ENCODE peak calls at places on chromosomes 3 and 15, in four cellular contexts. A is fibroblast of mammary gland, I is omental fat pad, E is nephron progenitor cell. L is an unnamed sample.

GRCh38 chr15:36361351-36361870 is 218.0 kb upstream of the CDIN1 start:
- DNase-seq in A (peak), E (no peak), I (no peak), L (no peak)

GRCh38 chr3:103025880-103026279 is 591.1 kb downstream of the ZPLD1 start:
- DNase-seq in I (no peak), E (no peak), A (no peak), L (no peak)

GRCh38 chr3:8760506-8760905 is 8.9 kb downstream of the OXTR start:
- DNase-seq in E (no peak), I (no peak), A (no peak), L (no peak)

GRCh38 chr3:3066910-3067309 is 43.3 kb downstream of the IL5RA start:
- DNase-seq in A (no peak), I (no peak), E (no peak), L (no peak)

GRCh38 chr3:51799879-51800757 is 21.1 kb upstream of the IQCF6 start:
- DNase-seq in A (peak), E (peak), I (no peak), L (no peak)

GRCh38 chr15:91468861-91469260 is 368.8 kb downstream of the SV2B start:
- DNase-seq in E (no peak), A (no peak), I (no peak), L (no peak)

GRCh38 chr3:156059950-156060501 is 60.4 kb upstream of the KCNAB1 start:
- DNase-seq in E (no peak), A (no peak), I (no peak), L (no peak)

GRCh38 chr3:195447205-195447604 is 4.4 kb upstream of the ACAP2 start:
- DNase-seq in I (no peak), A (no peak), E (no peak), L (no peak)

GRCh38 chr3:134295930-134296329 is 45.3 kb upstream of the RYK start:
- DNase-seq in I (no peak), A (no peak), E (no peak), L (no peak)

GRCh38 chr15:99239545-99240198 is 9.7 kb downstream of the TTC23 start:
- DNase-seq in I (no peak), A (no peak), E (no peak), L (no peak)

GRCh38 chr15:99244306-99244705 is 5.1 kb downstream of the TTC23 start:
- DNase-seq in E (no peak), I (no peak), A (no peak), L (no peak)

GRCh38 chr15:99238849-99239248 is 10.5 kb downstream of the TTC23 start:
- DNase-seq in A (no peak), I (no peak), E (no peak), L (no peak)

GRCh38 chr15:99247063-99247462 is 2.3 kb downstream of the TTC23 start:
- DNase-seq in A (no peak), I (no peak), E (no peak), L (no peak)

GRCh38 chr15:99241752-99242151 is 7.6 kb downstream of the TTC23 start:
- DNase-seq in A (no peak), I (no peak), E (no peak), L (no peak)
- TF ChIP-seq CTCF in A (no peak), I (no peak), E (no peak), L (no peak)

DNA sequence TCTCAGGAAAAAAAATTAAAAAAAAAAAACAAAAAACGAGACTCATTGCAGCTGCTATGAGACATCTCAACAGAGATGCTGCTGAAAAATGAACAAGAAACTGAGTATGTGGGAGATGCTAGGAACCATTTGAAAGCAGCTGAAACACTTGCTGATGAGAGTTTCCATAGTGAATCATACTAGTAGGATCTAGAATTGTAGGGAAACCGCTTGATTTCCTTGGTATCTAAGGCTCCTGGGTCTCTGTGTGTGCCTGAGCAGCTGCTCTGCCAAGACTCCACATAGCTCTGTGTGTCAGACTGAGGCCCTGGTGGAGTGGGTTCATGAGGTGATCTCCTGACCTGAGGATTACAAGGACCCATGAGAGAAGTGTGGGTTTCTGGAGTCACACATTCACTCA is 313.4 kb upstream of the NECTIN3 start:
- DNase-seq in E (no peak), I (no peak), A (no peak), L (no peak)
- TF ChIP-seq CTCF in E (no peak), I (no peak), A (no peak), L (no peak)

GRCh38 chr3:197458179-197458707 is 97.5 kb downstream of the BDH1 start:
- DNase-seq in A (peak), E (no peak), I (no peak), L (no peak)
- TF ChIP-seq CTCF in A (peak), E (no peak), I (no peak), L (peak)

DNA sequence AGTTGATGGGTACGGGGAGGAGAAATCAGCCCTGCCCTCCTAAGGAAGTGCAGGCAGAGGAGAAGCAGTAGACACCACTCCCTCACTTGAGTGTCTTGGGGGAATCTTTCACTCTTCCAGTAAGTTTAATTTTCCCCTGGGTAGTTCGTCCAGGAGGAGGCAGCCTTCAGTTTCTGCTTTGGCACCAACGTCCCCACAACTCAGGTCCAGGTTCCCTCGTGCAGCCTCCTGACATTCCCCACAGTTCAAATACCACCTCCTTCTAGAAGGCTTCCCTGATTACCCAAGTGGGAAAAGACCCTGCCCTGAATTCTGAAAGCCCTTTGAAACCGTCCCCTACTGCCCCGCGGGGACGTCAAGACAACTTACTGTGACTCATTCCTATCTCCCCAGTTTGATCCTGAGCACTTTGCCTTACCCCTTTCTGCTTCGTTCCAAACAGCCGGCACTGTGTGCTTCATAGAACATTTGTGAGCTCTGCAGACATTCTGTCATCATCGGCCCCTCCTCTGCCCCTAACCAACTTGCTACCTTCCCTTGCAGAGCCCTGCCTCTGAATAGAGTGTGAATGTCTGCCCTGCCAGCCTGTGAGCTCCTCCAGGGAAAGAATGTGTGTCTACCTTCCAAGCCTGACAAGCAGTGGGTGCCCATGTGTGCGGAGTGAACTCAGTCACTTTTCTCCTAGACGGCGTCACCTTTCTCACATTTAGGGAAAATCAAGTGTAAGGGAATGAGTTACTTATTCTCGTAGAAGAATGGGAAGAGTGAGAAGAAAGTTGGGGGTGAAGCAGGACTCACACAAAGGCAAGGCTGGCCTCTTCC is 14.5 kb upstream of the SRP14 start:
- DNase-seq in A (no peak), E (no peak), I (no peak), L (no peak)
- TF ChIP-seq CTCF in A (peak), E (no peak), I (no peak), L (no peak)

GRCh38 chr3:86178095-86178494 is 812.9 kb downstream of the VGLL3 start:
- DNase-seq in A (no peak), I (no peak), E (no peak), L (no peak)

GRCh38 chr3:86175051-86175536 is 815.9 kb downstream of the VGLL3 start:
- DNase-seq in A (no peak), I (no peak), E (no peak), L (no peak)

GRCh38 chr3:86175593-86175992 is 815.4 kb downstream of the VGLL3 start:
- DNase-seq in I (no peak), A (no peak), E (no peak), L (no peak)

DNA sequence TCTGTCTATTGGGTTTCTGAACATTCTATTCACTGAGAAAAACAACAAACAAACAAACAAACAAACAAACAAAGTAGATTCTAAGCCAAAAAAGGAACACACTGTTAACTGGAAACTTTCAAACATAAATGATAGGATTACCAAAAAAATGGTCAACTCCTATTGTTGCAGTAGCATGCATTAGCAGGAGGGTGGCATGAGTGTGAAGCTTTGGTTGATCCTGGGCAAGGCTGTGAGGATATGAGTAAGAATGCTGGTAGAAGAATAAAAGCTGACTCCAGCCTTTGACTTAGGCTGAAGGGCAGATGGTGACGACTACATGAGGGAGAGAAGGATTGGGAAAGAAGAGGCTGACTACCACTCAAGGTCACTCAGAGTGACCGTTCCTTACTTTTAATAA is 810.3 kb downstream of the VGLL3 start:
- DNase-seq in I (no peak), A (no peak), E (no peak), L (no peak)
- TF ChIP-seq CTCF in I (no peak), A (no peak), E (peak), L (no peak)

DNA sequence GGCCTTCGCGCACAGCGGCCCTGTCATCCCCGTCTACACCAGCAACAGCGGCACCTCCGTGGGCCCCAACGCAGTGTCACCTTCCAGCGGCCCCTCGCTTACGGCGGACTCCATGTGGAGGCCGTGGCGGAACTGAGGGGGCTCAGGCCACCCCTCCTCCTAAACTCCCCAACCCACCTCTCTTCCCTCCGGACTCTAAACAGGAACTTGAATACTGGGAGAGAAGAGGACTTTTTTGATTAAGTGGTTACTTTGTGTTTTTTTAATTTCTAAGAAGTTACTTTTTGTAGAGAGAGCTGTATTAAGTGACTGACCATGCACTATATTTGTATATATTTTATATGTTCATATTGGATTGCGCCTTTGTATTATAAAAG is 2.1 kb downstream of the HES1 start:
- DNase-seq in A (peak), E (no peak), I (no peak), L (no peak)
- TF ChIP-seq CTCF in A (no peak), E (no peak), I (no peak), L (no peak)

GRCh38 chr3:125118600-125118999 is 62.8 kb upstream of the HEG1 start:
- DNase-seq in E (no peak), I (no peak), A (no peak), L (no peak)
- TF ChIP-seq CTCF in E (no peak), I (no peak), A (no peak), L (no peak)

GRCh38 chr15:99174989-99175388 is 70.1 kb downstream of the SYNM start:
- DNase-seq in I (no peak), E (no peak), A (no peak), L (no peak)

GRCh38 chr15:99180287-99180962 is 69.0 kb downstream of the TTC23 start:
- DNase-seq in E (no peak), I (no peak), A (no peak), L (no peak)

GRCh38 chr15:99174567-99174966 is 69.7 kb downstream of the SYNM start:
- DNase-seq in I (no peak), A (no peak), E (no peak), L (no peak)

GRCh38 chr15:99177679-99178078 is 71.7 kb downstream of the TTC23 start:
- DNase-seq in I (no peak), E (no peak), A (no peak), L (no peak)

GRCh38 chr15:99176757-99177156 is 71.9 kb downstream of the SYNM start:
- DNase-seq in A (peak), I (no peak), E (no peak), L (no peak)
- TF ChIP-seq CTCF in A (no peak), I (no peak), E (no peak), L (no peak)

DNA sequence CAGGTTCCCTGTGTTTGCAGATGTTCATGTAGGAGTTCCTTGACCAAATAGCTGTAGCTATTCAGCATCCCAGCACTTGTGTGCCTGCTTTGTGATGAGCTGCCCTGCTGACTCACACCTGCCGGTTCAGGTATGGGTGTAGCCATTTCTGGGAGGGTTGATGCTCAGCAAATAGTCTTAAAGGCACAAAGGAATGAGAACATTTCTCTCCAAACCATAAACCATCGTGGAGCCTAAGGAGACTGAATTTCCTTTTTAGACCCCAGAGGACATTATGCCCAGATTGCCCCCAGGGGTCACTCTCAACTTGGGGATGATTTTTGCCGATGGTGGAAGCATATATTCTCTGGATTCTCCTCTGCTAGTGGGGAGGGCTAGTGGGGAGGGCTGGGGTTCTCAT is 80.6 kb downstream of the ADAMTSL3 start:
- DNase-seq in I (no peak), E (no peak), A (peak), L (no peak)
- TF ChIP-seq CTCF in I (no peak), E (no peak), A (peak), L (no peak)

GRCh38 chr15:32029409-32029861 is 880 bp upstream of the CHRNA7 start:
- DNase-seq in E (peak), A (no peak), I (no peak), L (peak)
- TF ChIP-seq CTCF in E (peak), A (no peak), I (no peak), L (peak)